ENCODE peak calls at places on chromosomes 1 and 21, in four cellular contexts. One of them, this sample, is unnamed.

GRCh38 chr1:36803870-36804560 is 230.3 kb downstream of the GRIK3 start:
- DNase-seq in K562: no peak
- DNase-seq in A549: no peak
- DNase-seq in GM12878: no peak
- DNase-seq in this sample: no peak

GRCh38 chr1:31497601-31498000 is 78.7 kb upstream of the TINAGL1 start:
- DNase-seq in K562: no peak
- DNase-seq in A549: no peak
- DNase-seq in GM12878: no peak
- DNase-seq in this sample: peak

GRCh38 chr1:3772027-3772714 is 378 bp upstream of the SMIM1 start:
- DNase-seq in K562: peak
- DNase-seq in A549: peak
- DNase-seq in GM12878: no peak
- DNase-seq in this sample: peak

GRCh38 chr1:227942716-227943261 is 4.9 kb downstream of the WNT9A start:
- DNase-seq in K562: no peak
- DNase-seq in A549: no peak
- DNase-seq in GM12878: no peak
- DNase-seq in this sample: no peak

GRCh38 chr1:160090760-160091159 is 7.7 kb downstream of the IGSF8 start:
- DNase-seq in K562: no peak
- DNase-seq in A549: no peak
- DNase-seq in GM12878: no peak
- DNase-seq in this sample: no peak

GRCh38 chr1:111570781-111571181 is 48.8 kb upstream of the RAP1A start:
- DNase-seq in K562: peak
- DNase-seq in A549: no peak
- DNase-seq in GM12878: no peak
- DNase-seq in this sample: peak

GRCh38 chr1:154846921-154847442 is 23.1 kb downstream of the KCNN3 start:
- DNase-seq in K562: no peak
- DNase-seq in A549: no peak
- DNase-seq in GM12878: no peak
- DNase-seq in this sample: no peak

GRCh38 chr1:227885648-227886502 is 61.9 kb downstream of the WNT9A start:
- DNase-seq in K562: peak
- DNase-seq in A549: peak
- DNase-seq in GM12878: no peak
- DNase-seq in this sample: peak

GRCh38 chr1:27595597-27595996 is 8.3 kb downstream of the AHDC1 start:
- DNase-seq in K562: no peak
- DNase-seq in A549: no peak
- DNase-seq in GM12878: no peak
- DNase-seq in this sample: no peak

GRCh38 chr1:197841828-197842573 is 60.4 kb upstream of the C1orf53 start:
- DNase-seq in K562: no peak
- DNase-seq in A549: no peak
- DNase-seq in GM12878: no peak
- DNase-seq in this sample: peak

GRCh38 chr1:41935226-41935625 is 16.5 kb upstream of the HIVEP3 start:
- DNase-seq in K562: no peak
- DNase-seq in A549: no peak
- DNase-seq in GM12878: no peak
- DNase-seq in this sample: peak

GRCh38 chr1:158203693-158204457 is 23.2 kb downstream of the CD1D start:
- DNase-seq in K562: peak
- DNase-seq in A549: peak
- DNase-seq in GM12878: peak
- DNase-seq in this sample: peak

GRCh38 chr1:25562101-25562927 is 18.9 kb downstream of the LDLRAP1 start:
- DNase-seq in K562: no peak
- DNase-seq in A549: no peak
- DNase-seq in GM12878: peak
- DNase-seq in this sample: no peak

GRCh38 chr1:214331827-214332423 is 51.0 kb downstream of the SMYD2 start:
- DNase-seq in K562: peak
- DNase-seq in A549: peak
- DNase-seq in GM12878: no peak
- DNase-seq in this sample: peak

GRCh38 chr1:69244211-69244610 is 323.5 kb upstream of the LRRC7 start:
- DNase-seq in K562: no peak
- DNase-seq in A549: no peak
- DNase-seq in GM12878: no peak
- DNase-seq in this sample: no peak

GRCh38 chr1:97996880-97997279 is 76.0 kb upstream of the DPYD start:
- DNase-seq in K562: no peak
- DNase-seq in A549: no peak
- DNase-seq in GM12878: no peak
- DNase-seq in this sample: peak

GRCh38 chr1:247448107-247448778 is 9.7 kb downstream of the OR2B11 start:
- DNase-seq in K562: peak
- DNase-seq in A549: peak
- DNase-seq in GM12878: no peak
- DNase-seq in this sample: peak

GRCh38 chr1:55421317-55421716 is 206.2 kb upstream of the USP24 start:
- DNase-seq in K562: no peak
- DNase-seq in A549: no peak
- DNase-seq in GM12878: no peak
- DNase-seq in this sample: peak

GRCh38 chr21:33373451-33373850 is 29.8 kb upstream of the IFNGR2 start:
- DNase-seq in K562: no peak
- DNase-seq in A549: no peak
- DNase-seq in GM12878: no peak
- DNase-seq in this sample: no peak

GRCh38 chr1:25683177-25683576 is 66.6 kb downstream of the MAN1C1 start:
- DNase-seq in K562: no peak
- DNase-seq in A549: no peak
- DNase-seq in GM12878: no peak
- DNase-seq in this sample: no peak

GRCh38 chr1:247338723-247339270 is 7.1 kb upstream of the ZNF496 start:
- DNase-seq in K562: no peak
- DNase-seq in A549: no peak
- DNase-seq in GM12878: no peak
- DNase-seq in this sample: peak

GRCh38 chr1:1397839-1398523 is 1.2 kb downstream of the CCNL2 start:
- DNase-seq in K562: no peak
- DNase-seq in A549: no peak
- DNase-seq in GM12878: no peak
- DNase-seq in this sample: peak

GRCh38 chr1:150066838-150067183 is 765 bp upstream of the VPS45 start:
- DNase-seq in K562: peak
- DNase-seq in A549: peak
- DNase-seq in GM12878: peak
- DNase-seq in this sample: no peak

GRCh38 chr1:152752225-152752624 is 5.6 kb upstream of the KPRP start:
- DNase-seq in K562: no peak
- DNase-seq in A549: no peak
- DNase-seq in GM12878: no peak
- DNase-seq in this sample: peak

GRCh38 chr1:104648269-104648691 is 898.6 kb downstream of the AMY1C start:
- DNase-seq in K562: peak
- DNase-seq in A549: peak
- DNase-seq in GM12878: no peak
- DNase-seq in this sample: no peak

GRCh38 chr21:16891821-16892220 is 621.0 kb upstream of the CXADR start:
- DNase-seq in K562: no peak
- DNase-seq in A549: no peak
- DNase-seq in GM12878: no peak
- DNase-seq in this sample: peak

GRCh38 chr1:41588334-41588875 is 103.9 kb upstream of the EDN2 start:
- DNase-seq in K562: no peak
- DNase-seq in A549: no peak
- DNase-seq in GM12878: no peak
- DNase-seq in this sample: no peak

DNA sequence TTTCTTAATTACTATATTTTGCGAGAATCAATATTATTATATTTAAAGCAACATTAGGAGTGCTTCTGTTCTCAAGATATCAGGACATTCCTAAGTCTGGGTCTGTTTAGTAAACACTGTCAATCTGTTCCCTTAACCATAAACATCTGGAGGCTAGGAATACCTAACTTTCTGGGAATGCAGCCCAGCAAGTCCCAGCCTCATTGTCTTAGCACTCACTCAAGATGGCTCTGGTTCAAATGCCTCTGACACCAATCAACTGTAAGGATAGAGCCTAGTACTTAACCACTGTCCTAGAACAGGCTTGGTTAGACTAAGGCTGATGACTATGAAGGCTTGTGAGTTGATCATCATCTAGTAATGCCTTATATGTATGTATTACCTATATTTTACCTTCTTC is 61.5 kb downstream of the TNN start:
- DNase-seq in K562: no peak
- DNase-seq in A549: no peak
- DNase-seq in GM12878: no peak
- DNase-seq in this sample: peak
- TF ChIP-seq ELK1 in K562: no peak
- TF ChIP-seq ELK1 in A549: no peak
- TF ChIP-seq ELK1 in GM12878: no peak
- TF ChIP-seq ELK1 in this sample: no peak

GRCh38 chr1:53895421-53895820 is 1.4 kb downstream of the DIO1 start:
- DNase-seq in K562: no peak
- DNase-seq in A549: no peak
- DNase-seq in GM12878: no peak
- DNase-seq in this sample: no peak

GRCh38 chr1:53899708-53900107 is 5.7 kb downstream of the DIO1 start:
- DNase-seq in K562: no peak
- DNase-seq in A549: no peak
- DNase-seq in GM12878: no peak
- DNase-seq in this sample: no peak

GRCh38 chr1:53902235-53902920 is 8.4 kb downstream of the DIO1 start:
- DNase-seq in K562: no peak
- DNase-seq in A549: no peak
- DNase-seq in GM12878: no peak
- DNase-seq in this sample: no peak

GRCh38 chr1:53896673-53897229 is 2.8 kb downstream of the DIO1 start:
- DNase-seq in K562: no peak
- DNase-seq in A549: no peak
- DNase-seq in GM12878: no peak
- DNase-seq in this sample: peak

GRCh38 chr1:53899206-53899628 is 5.2 kb downstream of the DIO1 start:
- DNase-seq in K562: no peak
- DNase-seq in A549: no peak
- DNase-seq in GM12878: no peak
- DNase-seq in this sample: peak
- TF ChIP-seq ELK1 in K562: no peak
- TF ChIP-seq ELK1 in A549: no peak
- TF ChIP-seq ELK1 in GM12878: no peak
- TF ChIP-seq ELK1 in this sample: no peak

GRCh38 chr1:57470028-57470427 is 46.2 kb upstream of the DAB1 start:
- DNase-seq in K562: no peak
- DNase-seq in A549: no peak
- DNase-seq in GM12878: no peak
- DNase-seq in this sample: peak

GRCh38 chr1:57471995-57472394 is 48.1 kb upstream of the DAB1 start:
- DNase-seq in K562: no peak
- DNase-seq in A549: no peak
- DNase-seq in GM12878: no peak
- DNase-seq in this sample: no peak

GRCh38 chr1:57475366-57475765 is 51.5 kb upstream of the DAB1 start:
- DNase-seq in K562: no peak
- DNase-seq in A549: no peak
- DNase-seq in GM12878: no peak
- DNase-seq in this sample: no peak

GRCh38 chr1:57473448-57473847 is 49.6 kb upstream of the DAB1 start:
- DNase-seq in K562: no peak
- DNase-seq in A549: no peak
- DNase-seq in GM12878: no peak
- DNase-seq in this sample: no peak

GRCh38 chr1:57474097-57474750 is 50.4 kb upstream of the DAB1 start:
- DNase-seq in K562: no peak
- DNase-seq in A549: no peak
- DNase-seq in GM12878: no peak
- DNase-seq in this sample: peak
- TF ChIP-seq ELK1 in K562: no peak
- TF ChIP-seq ELK1 in A549: no peak
- TF ChIP-seq ELK1 in GM12878: no peak
- TF ChIP-seq ELK1 in this sample: no peak

DNA sequence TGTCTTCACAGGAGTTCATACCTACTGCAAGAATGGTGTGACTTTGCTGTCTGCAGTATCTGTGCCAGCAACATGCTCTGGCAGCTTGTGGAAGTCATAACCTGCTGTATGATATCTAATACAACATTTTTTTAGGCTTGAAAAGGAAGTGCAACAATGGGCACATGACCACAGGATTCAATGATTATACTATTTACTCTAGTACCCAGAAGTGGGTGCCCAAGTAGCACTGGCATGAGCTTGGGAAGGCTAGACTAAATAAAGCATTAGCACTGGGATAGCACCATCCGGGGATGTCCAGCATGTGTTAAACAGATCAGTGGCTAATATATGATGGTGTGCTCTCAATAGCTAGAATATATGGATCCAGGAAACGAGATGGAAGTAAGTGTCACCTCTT is 98.6 kb upstream of the PDE4B start:
- DNase-seq in K562: no peak
- DNase-seq in A549: no peak
- DNase-seq in GM12878: no peak
- DNase-seq in this sample: no peak
- TF ChIP-seq ELK1 in K562: no peak
- TF ChIP-seq ELK1 in A549: no peak
- TF ChIP-seq ELK1 in GM12878: no peak
- TF ChIP-seq ELK1 in this sample: no peak

GRCh38 chr21:36200089-36200561 is 43.5 kb downstream of the DOP1B start:
- DNase-seq in K562: no peak
- DNase-seq in A549: no peak
- DNase-seq in GM12878: no peak
- DNase-seq in this sample: no peak

GRCh38 chr21:36205962-36206361 is 49.3 kb downstream of the DOP1B start:
- DNase-seq in K562: no peak
- DNase-seq in A549: no peak
- DNase-seq in GM12878: no peak
- DNase-seq in this sample: peak

GRCh38 chr21:36204980-36205379 is 48.4 kb downstream of the DOP1B start:
- DNase-seq in K562: no peak
- DNase-seq in A549: no peak
- DNase-seq in GM12878: no peak
- DNase-seq in this sample: no peak

GRCh38 chr21:36202721-36203602 is 46.3 kb downstream of the DOP1B start:
- DNase-seq in K562: no peak
- DNase-seq in A549: no peak
- DNase-seq in GM12878: no peak
- DNase-seq in this sample: peak

DNA sequence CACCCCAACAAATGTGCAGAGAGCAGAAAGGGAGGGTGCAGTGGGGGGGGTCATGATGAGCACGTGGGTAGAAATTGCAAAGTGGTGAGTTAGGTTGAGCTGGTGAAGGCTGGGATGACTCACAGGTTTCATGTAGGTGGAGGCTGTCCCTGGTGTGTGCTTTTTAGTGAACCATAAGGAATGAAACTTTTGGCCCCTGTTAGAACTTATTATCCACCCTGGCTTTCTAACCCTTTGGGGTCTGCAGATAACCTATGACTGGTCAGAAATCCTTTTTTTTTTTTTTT is 46.9 kb downstream of the DOP1B start:
- DNase-seq in K562: no peak
- DNase-seq in A549: peak
- DNase-seq in GM12878: peak
- DNase-seq in this sample: peak
- TF ChIP-seq ELK1 in K562: no peak
- TF ChIP-seq ELK1 in A549: no peak
- TF ChIP-seq ELK1 in GM12878: no peak
- TF ChIP-seq ELK1 in this sample: no peak

This sample was measured in IMR-90.